ENCODE peak calls at places on chromosomes 2 and 18, in eight cellular contexts. Z is K562, A is mesendoderm, J is EH, M is SW 1271, V is SHP77, B is NCI-H774, Q is T follicular helper cell. Y is an unnamed sample.

GRCh38 chr2:35365859-35366258 is 989.7 kb upstream of the CRIM1 start:
- DNase-seq in Z (no peak), A (no peak), J (no peak), M (no peak), V (no peak), B (no peak), Q (no peak), Y (no peak)

GRCh38 chr2:112482309-112483046 is 522 bp downstream of the TTL start:
- DNase-seq in Z (peak), A (peak), J (peak), M (no peak), V (peak), B (peak), Q (no peak), Y (peak)

GRCh38 chr2:114068438-114068837 is 178.5 kb downstream of the ACTR3 start:
- DNase-seq in Z (peak), A (peak), J (peak), M (no peak), V (no peak), B (no peak), Q (no peak), Y (no peak)

GRCh38 chr2:237045449-237045848 is 40.2 kb upstream of the COPS8 start:
- DNase-seq in Z (no peak), A (peak), J (peak), M (no peak), V (no peak), B (no peak), Q (no peak), Y (no peak)

GRCh38 chr2:8676191-8676914 is 5.5 kb upstream of the ID2 start:
- DNase-seq in Z (no peak), A (peak), J (peak), M (no peak), V (no peak), B (no peak), Q (no peak), Y (no peak)

GRCh38 chr2:180125245-180125962 is 118.3 kb upstream of the CWC22 start:
- DNase-seq in Z (no peak), A (peak), J (peak), M (peak), V (peak), B (peak), Q (peak), Y (peak)

GRCh38 chr18:53795061-53795460 is 429.4 kb downstream of the MBD2 start:
- DNase-seq in Z (no peak), A (no peak), J (peak), M (no peak), V (no peak), B (no peak), Q (no peak), Y (no peak)

GRCh38 chr2:177334940-177335543 is 57.5 kb upstream of the AGPS start:
- DNase-seq in Z (peak), A (peak), J (peak), M (no peak), V (peak), B (peak), Q (no peak), Y (peak)

GRCh38 chr18:24928479-24928878 is 423.5 kb downstream of the ZNF521 start:
- DNase-seq in Z (no peak), A (no peak), J (no peak), M (no peak), V (no peak), B (no peak), Q (no peak), Y (no peak)

GRCh38 chr2:9897796-9898195 is 53.7 kb upstream of the GRHL1 start:
- DNase-seq in Z (no peak), A (peak), J (peak), M (no peak), V (no peak), B (no peak), Q (no peak), Y (no peak)

GRCh38 chr2:196131384-196131861 is 40.0 kb downstream of the STK17B start:
- DNase-seq in Z (peak), A (peak), J (peak), M (no peak), V (peak), B (no peak), Q (peak), Y (no peak)

GRCh38 chr2:240277807-240278522 is 137.5 kb upstream of the OTOS start:
- DNase-seq in Z (no peak), A (no peak), J (no peak), M (no peak), V (no peak), B (no peak), Q (no peak), Y (no peak)

GRCh38 chr2:130776550-130776949 is 21.2 kb downstream of the AMER3 start:
- DNase-seq in Z (no peak), A (peak), J (no peak), M (no peak), V (no peak), B (no peak), Q (no peak), Y (no peak)

GRCh38 chr18:46899274-46899948 is 17.9 kb downstream of the PIAS2 start:
- DNase-seq in Z (no peak), A (peak), J (no peak), M (no peak), V (no peak), B (no peak), Q (no peak), Y (peak)

GRCh38 chr2:217156801-217157200 is 296.9 kb upstream of the TNP1 start:
- DNase-seq in Z (no peak), A (no peak), J (no peak), M (no peak), V (no peak), B (no peak), Q (no peak), Y (no peak)

GRCh38 chr2:127154985-127155650 is 48.2 kb upstream of the BIN1 start:
- DNase-seq in Z (no peak), A (no peak), J (peak), M (no peak), V (no peak), B (no peak), Q (no peak), Y (no peak)

GRCh38 chr2:131493199-131494018 is 1.2 kb upstream of the MZT2A start:
- DNase-seq in Z (no peak), A (peak), J (peak), M (no peak), V (no peak), B (no peak), Q (no peak), Y (no peak)

GRCh38 chr2:195820373-195820772 is 163.3 kb downstream of the SLC39A10 start:
- DNase-seq in Z (no peak), A (peak), J (peak), M (no peak), V (no peak), B (no peak), Q (no peak), Y (no peak)

GRCh38 chr2:39587168-39587567 is 78.5 kb upstream of the TMEM178A start:
- DNase-seq in Z (no peak), A (no peak), J (no peak), M (no peak), V (no peak), B (no peak), Q (no peak), Y (no peak)

GRCh38 chr2:222311321-222311977 is 12.7 kb upstream of the PAX3 start:
- DNase-seq in Z (no peak), A (peak), J (peak), M (no peak), V (no peak), B (no peak), Q (no peak), Y (no peak)

GRCh38 chr2:238939074-238939473 is 91.2 kb downstream of the TWIST2 start:
- DNase-seq in Z (no peak), A (no peak), J (peak), M (no peak), V (no peak), B (no peak), Q (no peak), Y (no peak)

GRCh38 chr2:200467806-200468686 is 41.8 kb downstream of the KCTD18 start:
- DNase-seq in Z (no peak), A (no peak), J (no peak), M (no peak), V (no peak), B (no peak), Q (no peak), Y (no peak)

GRCh38 chr2:235613671-235614070 is 119.8 kb downstream of the AGAP1 start:
- DNase-seq in Z (no peak), A (no peak), J (no peak), M (no peak), V (no peak), B (no peak), Q (no peak), Y (no peak)

GRCh38 chr2:223797811-223798721 is 39.3 kb downstream of the AP1S3 start:
- DNase-seq in Z (no peak), A (peak), J (peak), M (no peak), V (peak), B (no peak), Q (no peak), Y (peak)

GRCh38 chr2:54670485-54671009 is 52.9 kb upstream of the EML6 start:
- DNase-seq in Z (no peak), A (no peak), J (no peak), M (no peak), V (no peak), B (no peak), Q (no peak), Y (no peak)

GRCh38 chr2:28908172-28908571 is 13.7 kb downstream of the WDR43 start:
- DNase-seq in Z (no peak), A (no peak), J (no peak), M (no peak), V (no peak), B (no peak), Q (no peak), Y (no peak)

GRCh38 chr18:53790817-53791216 is 433.7 kb downstream of the MBD2 start:
- DNase-seq in Z (no peak), A (no peak), J (peak), M (no peak), V (no peak), B (no peak), Q (no peak), Y (no peak)

GRCh38 chr18:34957119-34957863 is 83.9 kb upstream of the MAPRE2 start:
- DNase-seq in Z (no peak), A (peak), J (peak), M (no peak), V (no peak), B (no peak), Q (no peak), Y (no peak)

GRCh38 chr2:97267411-97268074 is 154.6 kb downstream of the ANKRD36 start:
- DNase-seq in Z (no peak), A (no peak), J (no peak), M (no peak), V (no peak), B (no peak), Q (no peak), Y (peak)

GRCh38 chr2:32976409-32977063 is 29.8 kb downstream of the LTBP1 start:
- DNase-seq in Z (no peak), A (no peak), J (no peak), M (no peak), V (no peak), B (no peak), Q (no peak), Y (no peak)

GRCh38 chr2:144099746-144100438 is 420.0 kb downstream of the ZEB2 start:
- DNase-seq in Z (no peak), A (peak), J (peak), M (no peak), V (no peak), B (no peak), Q (no peak), Y (no peak)

GRCh38 chr2:63520793-63521192 is 67.5 kb downstream of the WDPCP start:
- DNase-seq in Z (no peak), A (no peak), J (no peak), M (no peak), V (no peak), B (no peak), Q (no peak), Y (no peak)

GRCh38 chr2:189854956-189855355 is 70.7 kb downstream of the PMS1 start:
- DNase-seq in Z (no peak), A (no peak), J (peak), M (no peak), V (no peak), B (no peak), Q (no peak), Y (no peak)